ENCODE peak calls at places on chromosomes 3 and 15, in ten cellular contexts. One of them, this sample, is unnamed.

GRCh38 chr3:158486200-158486599 is 84.8 kb upstream of the MLF1 start:
- DNase-seq in fibroblast of gingiva: no peak
- DNase-seq in M059J: no peak
- DNase-seq in stimulated activated CD4-positive, alpha-beta T cell treated with anti-CD3 and anti-CD28 coated beads, Interleukin-12 subunit alpha, Interleukin-12 subunit beta, amount 100 ng/mL, for 4 hours: no peak
- DNase-seq in A673: no peak
- DNase-seq in NCI-H1105: no peak
- DNase-seq in substantia nigra: no peak
- DNase-seq in GOT3: no peak
- DNase-seq in CD8-positive, alpha-beta T cell: no peak
- DNase-seq in ELR: no peak
- DNase-seq in this sample: no peak

GRCh38 chr3:160482796-160483195 is 33.2 kb upstream of the TRIM59 start:
- DNase-seq in stimulated activated CD4-positive, alpha-beta T cell treated with anti-CD3 and anti-CD28 coated beads, Interleukin-12 subunit alpha, Interleukin-12 subunit beta, amount 100 ng/mL, for 4 hours: no peak
- DNase-seq in M059J: no peak
- DNase-seq in fibroblast of gingiva: no peak
- DNase-seq in GOT3: no peak
- DNase-seq in A673: no peak
- DNase-seq in ELR: no peak
- DNase-seq in substantia nigra: no peak
- DNase-seq in NCI-H1105: no peak
- DNase-seq in CD8-positive, alpha-beta T cell: no peak
- DNase-seq in this sample: no peak

GRCh38 chr15:98599911-98600685 is 48.2 kb upstream of the IGF1R start:
- DNase-seq in GOT3: no peak
- DNase-seq in substantia nigra: no peak
- DNase-seq in CD8-positive, alpha-beta T cell: peak
- DNase-seq in fibroblast of gingiva: peak
- DNase-seq in M059J: peak
- DNase-seq in NCI-H1105: no peak
- DNase-seq in A673: no peak
- DNase-seq in ELR: peak
- DNase-seq in stimulated activated CD4-positive, alpha-beta T cell treated with anti-CD3 and anti-CD28 coated beads, Interleukin-12 subunit alpha, Interleukin-12 subunit beta, amount 100 ng/mL, for 4 hours: peak
- DNase-seq in this sample: no peak

GRCh38 chr3:115713247-115713646 is 89.9 kb downstream of the GAP43 start:
- DNase-seq in NCI-H1105: peak
- DNase-seq in ELR: no peak
- DNase-seq in fibroblast of gingiva: no peak
- DNase-seq in M059J: no peak
- DNase-seq in CD8-positive, alpha-beta T cell: no peak
- DNase-seq in A673: peak
- DNase-seq in substantia nigra: no peak
- DNase-seq in stimulated activated CD4-positive, alpha-beta T cell treated with anti-CD3 and anti-CD28 coated beads, Interleukin-12 subunit alpha, Interleukin-12 subunit beta, amount 100 ng/mL, for 4 hours: no peak
- DNase-seq in GOT3: no peak
- DNase-seq in this sample: no peak

GRCh38 chr3:58143417-58144055 is 67.2 kb downstream of the DNASE1L3 start:
- DNase-seq in ELR: no peak
- DNase-seq in NCI-H1105: no peak
- DNase-seq in A673: no peak
- DNase-seq in stimulated activated CD4-positive, alpha-beta T cell treated with anti-CD3 and anti-CD28 coated beads, Interleukin-12 subunit alpha, Interleukin-12 subunit beta, amount 100 ng/mL, for 4 hours: no peak
- DNase-seq in fibroblast of gingiva: no peak
- DNase-seq in GOT3: no peak
- DNase-seq in substantia nigra: no peak
- DNase-seq in M059J: no peak
- DNase-seq in CD8-positive, alpha-beta T cell: no peak
- DNase-seq in this sample: no peak

GRCh38 chr15:44729394-44729913 is 6.9 kb upstream of the TRIM69 start:
- DNase-seq in stimulated activated CD4-positive, alpha-beta T cell treated with anti-CD3 and anti-CD28 coated beads, Interleukin-12 subunit alpha, Interleukin-12 subunit beta, amount 100 ng/mL, for 4 hours: no peak
- DNase-seq in NCI-H1105: peak
- DNase-seq in A673: peak
- DNase-seq in ELR: peak
- DNase-seq in GOT3: no peak
- DNase-seq in M059J: peak
- DNase-seq in substantia nigra: no peak
- DNase-seq in CD8-positive, alpha-beta T cell: peak
- DNase-seq in fibroblast of gingiva: peak
- DNase-seq in this sample: peak

GRCh38 chr15:101568304-101568703 is 78.8 kb upstream of the PCSK6 start:
- DNase-seq in fibroblast of gingiva: no peak
- DNase-seq in GOT3: no peak
- DNase-seq in M059J: peak
- DNase-seq in ELR: peak
- DNase-seq in stimulated activated CD4-positive, alpha-beta T cell treated with anti-CD3 and anti-CD28 coated beads, Interleukin-12 subunit alpha, Interleukin-12 subunit beta, amount 100 ng/mL, for 4 hours: no peak
- DNase-seq in CD8-positive, alpha-beta T cell: no peak
- DNase-seq in NCI-H1105: no peak
- DNase-seq in A673: no peak
- DNase-seq in substantia nigra: no peak
- DNase-seq in this sample: no peak

GRCh38 chr3:139187154-139187553 is 142.5 kb upstream of the PRR23C start:
- DNase-seq in M059J: peak
- DNase-seq in CD8-positive, alpha-beta T cell: no peak
- DNase-seq in A673: no peak
- DNase-seq in ELR: no peak
- DNase-seq in NCI-H1105: peak
- DNase-seq in GOT3: no peak
- DNase-seq in fibroblast of gingiva: no peak
- DNase-seq in substantia nigra: no peak
- DNase-seq in stimulated activated CD4-positive, alpha-beta T cell treated with anti-CD3 and anti-CD28 coated beads, Interleukin-12 subunit alpha, Interleukin-12 subunit beta, amount 100 ng/mL, for 4 hours: no peak
- DNase-seq in this sample: no peak

GRCh38 chr15:96341465-96342142 is 11.1 kb downstream of the NR2F2 start:
- DNase-seq in CD8-positive, alpha-beta T cell: no peak
- DNase-seq in A673: peak
- DNase-seq in M059J: no peak
- DNase-seq in GOT3: no peak
- DNase-seq in fibroblast of gingiva: no peak
- DNase-seq in substantia nigra: no peak
- DNase-seq in NCI-H1105: no peak
- DNase-seq in ELR: no peak
- DNase-seq in stimulated activated CD4-positive, alpha-beta T cell treated with anti-CD3 and anti-CD28 coated beads, Interleukin-12 subunit alpha, Interleukin-12 subunit beta, amount 100 ng/mL, for 4 hours: no peak
- DNase-seq in this sample: no peak

GRCh38 chr15:89307791-89308190 is 26.8 kb downstream of the POLG start:
- DNase-seq in GOT3: no peak
- DNase-seq in A673: no peak
- DNase-seq in fibroblast of gingiva: peak
- DNase-seq in NCI-H1105: no peak
- DNase-seq in M059J: no peak
- DNase-seq in ELR: peak
- DNase-seq in substantia nigra: no peak
- DNase-seq in CD8-positive, alpha-beta T cell: no peak
- DNase-seq in stimulated activated CD4-positive, alpha-beta T cell treated with anti-CD3 and anti-CD28 coated beads, Interleukin-12 subunit alpha, Interleukin-12 subunit beta, amount 100 ng/mL, for 4 hours: no peak
- DNase-seq in this sample: no peak

GRCh38 chr3:143750856-143751255 is 97.4 kb downstream of the SLC9A9 start:
- DNase-seq in M059J: no peak
- DNase-seq in GOT3: no peak
- DNase-seq in ELR: no peak
- DNase-seq in fibroblast of gingiva: peak
- DNase-seq in CD8-positive, alpha-beta T cell: no peak
- DNase-seq in A673: peak
- DNase-seq in substantia nigra: no peak
- DNase-seq in NCI-H1105: no peak
- DNase-seq in stimulated activated CD4-positive, alpha-beta T cell treated with anti-CD3 and anti-CD28 coated beads, Interleukin-12 subunit alpha, Interleukin-12 subunit beta, amount 100 ng/mL, for 4 hours: no peak
- DNase-seq in this sample: no peak

GRCh38 chr3:119600732-119601131 is 3.0 kb downstream of the PLA1A start:
- DNase-seq in fibroblast of gingiva: no peak
- DNase-seq in ELR: peak
- DNase-seq in M059J: no peak
- DNase-seq in stimulated activated CD4-positive, alpha-beta T cell treated with anti-CD3 and anti-CD28 coated beads, Interleukin-12 subunit alpha, Interleukin-12 subunit beta, amount 100 ng/mL, for 4 hours: peak
- DNase-seq in CD8-positive, alpha-beta T cell: no peak
- DNase-seq in A673: peak
- DNase-seq in GOT3: no peak
- DNase-seq in substantia nigra: no peak
- DNase-seq in NCI-H1105: no peak
- DNase-seq in this sample: no peak

GRCh38 chr3:33424606-33425453 is 15.4 kb downstream of the UBP1 start:
- DNase-seq in stimulated activated CD4-positive, alpha-beta T cell treated with anti-CD3 and anti-CD28 coated beads, Interleukin-12 subunit alpha, Interleukin-12 subunit beta, amount 100 ng/mL, for 4 hours: no peak
- DNase-seq in substantia nigra: no peak
- DNase-seq in NCI-H1105: no peak
- DNase-seq in GOT3: no peak
- DNase-seq in ELR: no peak
- DNase-seq in M059J: no peak
- DNase-seq in CD8-positive, alpha-beta T cell: no peak
- DNase-seq in fibroblast of gingiva: no peak
- DNase-seq in A673: peak
- DNase-seq in this sample: no peak

GRCh38 chr15:55800216-55800615 is 57.3 kb upstream of the PRTG start:
- DNase-seq in GOT3: no peak
- DNase-seq in ELR: no peak
- DNase-seq in CD8-positive, alpha-beta T cell: no peak
- DNase-seq in NCI-H1105: no peak
- DNase-seq in substantia nigra: no peak
- DNase-seq in A673: no peak
- DNase-seq in stimulated activated CD4-positive, alpha-beta T cell treated with anti-CD3 and anti-CD28 coated beads, Interleukin-12 subunit alpha, Interleukin-12 subunit beta, amount 100 ng/mL, for 4 hours: no peak
- DNase-seq in M059J: no peak
- DNase-seq in fibroblast of gingiva: no peak
- DNase-seq in this sample: no peak

GRCh38 chr3:45321607-45322391 is 66.6 kb upstream of the LARS2 start:
- DNase-seq in A673: no peak
- DNase-seq in NCI-H1105: no peak
- DNase-seq in GOT3: no peak
- DNase-seq in ELR: peak
- DNase-seq in M059J: peak
- DNase-seq in substantia nigra: no peak
- DNase-seq in CD8-positive, alpha-beta T cell: peak
- DNase-seq in fibroblast of gingiva: no peak
- DNase-seq in stimulated activated CD4-positive, alpha-beta T cell treated with anti-CD3 and anti-CD28 coated beads, Interleukin-12 subunit alpha, Interleukin-12 subunit beta, amount 100 ng/mL, for 4 hours: no peak
- DNase-seq in this sample: no peak

GRCh38 chr15:83845230-83845629 is 191.3 kb downstream of the ADAMTSL3 start:
- DNase-seq in substantia nigra: no peak
- DNase-seq in GOT3: no peak
- DNase-seq in A673: no peak
- DNase-seq in NCI-H1105: no peak
- DNase-seq in ELR: peak
- DNase-seq in M059J: no peak
- DNase-seq in stimulated activated CD4-positive, alpha-beta T cell treated with anti-CD3 and anti-CD28 coated beads, Interleukin-12 subunit alpha, Interleukin-12 subunit beta, amount 100 ng/mL, for 4 hours: no peak
- DNase-seq in fibroblast of gingiva: peak
- DNase-seq in CD8-positive, alpha-beta T cell: no peak
- DNase-seq in this sample: no peak

GRCh38 chr3:180820400-180820799 is 92.1 kb upstream of the FXR1 start:
- DNase-seq in fibroblast of gingiva: no peak
- DNase-seq in M059J: no peak
- DNase-seq in ELR: no peak
- DNase-seq in stimulated activated CD4-positive, alpha-beta T cell treated with anti-CD3 and anti-CD28 coated beads, Interleukin-12 subunit alpha, Interleukin-12 subunit beta, amount 100 ng/mL, for 4 hours: no peak
- DNase-seq in CD8-positive, alpha-beta T cell: no peak
- DNase-seq in GOT3: no peak
- DNase-seq in A673: no peak
- DNase-seq in NCI-H1105: no peak
- DNase-seq in substantia nigra: no peak
- DNase-seq in this sample: no peak

GRCh38 chr15:70258369-70259029 is 160.8 kb upstream of the TLE3 start:
- DNase-seq in ELR: no peak
- DNase-seq in M059J: no peak
- DNase-seq in GOT3: no peak
- DNase-seq in NCI-H1105: no peak
- DNase-seq in A673: no peak
- DNase-seq in stimulated activated CD4-positive, alpha-beta T cell treated with anti-CD3 and anti-CD28 coated beads, Interleukin-12 subunit alpha, Interleukin-12 subunit beta, amount 100 ng/mL, for 4 hours: peak
- DNase-seq in CD8-positive, alpha-beta T cell: peak
- DNase-seq in fibroblast of gingiva: no peak
- DNase-seq in substantia nigra: no peak
- DNase-seq in this sample: peak

GRCh38 chr3:31461441-31461840 is 71.3 kb upstream of the STT3B start:
- DNase-seq in A673: no peak
- DNase-seq in stimulated activated CD4-positive, alpha-beta T cell treated with anti-CD3 and anti-CD28 coated beads, Interleukin-12 subunit alpha, Interleukin-12 subunit beta, amount 100 ng/mL, for 4 hours: no peak
- DNase-seq in ELR: no peak
- DNase-seq in CD8-positive, alpha-beta T cell: no peak
- DNase-seq in NCI-H1105: no peak
- DNase-seq in GOT3: no peak
- DNase-seq in substantia nigra: no peak
- DNase-seq in fibroblast of gingiva: peak
- DNase-seq in M059J: no peak
- DNase-seq in this sample: no peak

GRCh38 chr15:36831125-36831914 is 251.9 kb downstream of the CDIN1 start:
- DNase-seq in fibroblast of gingiva: no peak
- DNase-seq in CD8-positive, alpha-beta T cell: no peak
- DNase-seq in NCI-H1105: no peak
- DNase-seq in GOT3: no peak
- DNase-seq in M059J: peak
- DNase-seq in stimulated activated CD4-positive, alpha-beta T cell treated with anti-CD3 and anti-CD28 coated beads, Interleukin-12 subunit alpha, Interleukin-12 subunit beta, amount 100 ng/mL, for 4 hours: no peak
- DNase-seq in A673: no peak
- DNase-seq in ELR: peak
- DNase-seq in substantia nigra: no peak
- DNase-seq in this sample: no peak

GRCh38 chr3:27224197-27224596 is 145.0 kb downstream of the NEK10 start:
- DNase-seq in GOT3: no peak
- DNase-seq in NCI-H1105: no peak
- DNase-seq in fibroblast of gingiva: peak
- DNase-seq in M059J: no peak
- DNase-seq in ELR: peak
- DNase-seq in A673: no peak
- DNase-seq in CD8-positive, alpha-beta T cell: no peak
- DNase-seq in substantia nigra: no peak
- DNase-seq in stimulated activated CD4-positive, alpha-beta T cell treated with anti-CD3 and anti-CD28 coated beads, Interleukin-12 subunit alpha, Interleukin-12 subunit beta, amount 100 ng/mL, for 4 hours: no peak
- DNase-seq in this sample: no peak

GRCh38 chr15:27598251-27599045 is 500.7 kb downstream of the OCA2 start:
- DNase-seq in substantia nigra: no peak
- DNase-seq in M059J: no peak
- DNase-seq in ELR: no peak
- DNase-seq in GOT3: no peak
- DNase-seq in A673: no peak
- DNase-seq in NCI-H1105: no peak
- DNase-seq in fibroblast of gingiva: no peak
- DNase-seq in CD8-positive, alpha-beta T cell: no peak
- DNase-seq in stimulated activated CD4-positive, alpha-beta T cell treated with anti-CD3 and anti-CD28 coated beads, Interleukin-12 subunit alpha, Interleukin-12 subunit beta, amount 100 ng/mL, for 4 hours: no peak
- DNase-seq in this sample: no peak

GRCh38 chr3:37945803-37946530 is 44.6 kb upstream of the VILL start:
- DNase-seq in M059J: peak
- DNase-seq in CD8-positive, alpha-beta T cell: no peak
- DNase-seq in NCI-H1105: no peak
- DNase-seq in GOT3: no peak
- DNase-seq in A673: peak
- DNase-seq in substantia nigra: no peak
- DNase-seq in fibroblast of gingiva: peak
- DNase-seq in stimulated activated CD4-positive, alpha-beta T cell treated with anti-CD3 and anti-CD28 coated beads, Interleukin-12 subunit alpha, Interleukin-12 subunit beta, amount 100 ng/mL, for 4 hours: no peak
- DNase-seq in ELR: peak
- DNase-seq in this sample: no peak

GRCh38 chr3:197317250-197317963 is 19.0 kb upstream of the DLG1 start:
- DNase-seq in CD8-positive, alpha-beta T cell: no peak
- DNase-seq in fibroblast of gingiva: peak
- DNase-seq in substantia nigra: no peak
- DNase-seq in NCI-H1105: no peak
- DNase-seq in stimulated activated CD4-positive, alpha-beta T cell treated with anti-CD3 and anti-CD28 coated beads, Interleukin-12 subunit alpha, Interleukin-12 subunit beta, amount 100 ng/mL, for 4 hours: no peak
- DNase-seq in A673: peak
- DNase-seq in ELR: peak
- DNase-seq in M059J: peak
- DNase-seq in GOT3: no peak
- DNase-seq in this sample: no peak

GRCh38 chr3:3110299-3110630 is at the start of gene IL5RA:
- DNase-seq in M059J: peak
- DNase-seq in A673: no peak
- DNase-seq in substantia nigra: no peak
- DNase-seq in fibroblast of gingiva: no peak
- DNase-seq in stimulated activated CD4-positive, alpha-beta T cell treated with anti-CD3 and anti-CD28 coated beads, Interleukin-12 subunit alpha, Interleukin-12 subunit beta, amount 100 ng/mL, for 4 hours: no peak
- DNase-seq in NCI-H1105: no peak
- DNase-seq in GOT3: no peak
- DNase-seq in ELR: no peak
- DNase-seq in CD8-positive, alpha-beta T cell: no peak
- DNase-seq in this sample: no peak

GRCh38 chr3:50481992-50482391 is 21.4 kb downstream of the CACNA2D2 start:
- DNase-seq in stimulated activated CD4-positive, alpha-beta T cell treated with anti-CD3 and anti-CD28 coated beads, Interleukin-12 subunit alpha, Interleukin-12 subunit beta, amount 100 ng/mL, for 4 hours: no peak
- DNase-seq in M059J: no peak
- DNase-seq in CD8-positive, alpha-beta T cell: no peak
- DNase-seq in substantia nigra: no peak
- DNase-seq in GOT3: no peak
- DNase-seq in fibroblast of gingiva: no peak
- DNase-seq in ELR: no peak
- DNase-seq in NCI-H1105: no peak
- DNase-seq in A673: no peak
- DNase-seq in this sample: no peak

GRCh38 chr3:108218811-108219210 is 3.4 kb downstream of the IFT57 start:
- DNase-seq in ELR: peak
- DNase-seq in stimulated activated CD4-positive, alpha-beta T cell treated with anti-CD3 and anti-CD28 coated beads, Interleukin-12 subunit alpha, Interleukin-12 subunit beta, amount 100 ng/mL, for 4 hours: no peak
- DNase-seq in M059J: peak
- DNase-seq in substantia nigra: no peak
- DNase-seq in A673: no peak
- DNase-seq in NCI-H1105: no peak
- DNase-seq in fibroblast of gingiva: peak
- DNase-seq in CD8-positive, alpha-beta T cell: no peak
- DNase-seq in GOT3: no peak
- DNase-seq in this sample: no peak

GRCh38 chr3:26438325-26438940 is 184.1 kb upstream of the LRRC3B start:
- DNase-seq in fibroblast of gingiva: no peak
- DNase-seq in M059J: peak
- DNase-seq in NCI-H1105: no peak
- DNase-seq in A673: no peak
- DNase-seq in ELR: peak
- DNase-seq in GOT3: no peak
- DNase-seq in stimulated activated CD4-positive, alpha-beta T cell treated with anti-CD3 and anti-CD28 coated beads, Interleukin-12 subunit alpha, Interleukin-12 subunit beta, amount 100 ng/mL, for 4 hours: no peak
- DNase-seq in CD8-positive, alpha-beta T cell: no peak
- DNase-seq in substantia nigra: no peak
- DNase-seq in this sample: no peak